ENCODE peak calls at places on chromosomes 16 and 17, in ten cellular contexts. One of them, this sample, is unnamed.

GRCh38 chr17:69415431-69415830 is 934 bp downstream of the MAP2K6 start:
- DNase-seq in neuronal stem cell: no peak
- DNase-seq in mammary epithelial cell: no peak
- DNase-seq in A549: no peak
- DNase-seq in mesenchymal stem cell: no peak
- DNase-seq in fibroblast of lung: no peak
- DNase-seq in HepG2: no peak
- DNase-seq in hepatocyte: no peak
- DNase-seq in IMR-90: no peak
- DNase-seq in GM23248: no peak
- DNase-seq in this sample: peak; percentile 13

GRCh38 chr17:81150379-81151038 is 14.8 kb upstream of the PVALEF start:
- DNase-seq in neuronal stem cell: no peak
- DNase-seq in mammary epithelial cell: no peak
- DNase-seq in A549: no peak
- DNase-seq in mesenchymal stem cell: no peak
- DNase-seq in fibroblast of lung: no peak
- DNase-seq in HepG2: no peak
- DNase-seq in hepatocyte: no peak
- DNase-seq in IMR-90: no peak
- DNase-seq in GM23248: peak; percentile 42
- DNase-seq in this sample: no peak

GRCh38 chr17:5555254-5555653 is 29.1 kb downstream of the NLRP1 start:
- DNase-seq in neuronal stem cell: no peak
- DNase-seq in mammary epithelial cell: peak; percentile 82
- DNase-seq in A549: no peak
- DNase-seq in mesenchymal stem cell: peak; percentile 46
- DNase-seq in fibroblast of lung: peak; percentile 33
- DNase-seq in HepG2: no peak
- DNase-seq in hepatocyte: no peak
- DNase-seq in IMR-90: peak; percentile 83
- DNase-seq in GM23248: peak; percentile 88
- DNase-seq in this sample: no peak

GRCh38 chr16:29863669-29863984 is 601 bp upstream of the CDIPT start:
- DNase-seq in neuronal stem cell: no peak
- DNase-seq in mammary epithelial cell: no peak
- DNase-seq in A549: no peak
- DNase-seq in mesenchymal stem cell: no peak
- DNase-seq in fibroblast of lung: no peak
- DNase-seq in HepG2: no peak
- DNase-seq in hepatocyte: no peak
- DNase-seq in IMR-90: no peak
- DNase-seq in GM23248: no peak
- DNase-seq in this sample: no peak

GRCh38 chr16:4315185-4316102 is at the start of gene GLIS2:
- DNase-seq in neuronal stem cell: peak; percentile 80
- DNase-seq in mammary epithelial cell: peak; percentile 59
- DNase-seq in A549: peak; percentile 78
- DNase-seq in mesenchymal stem cell: peak; percentile 89
- DNase-seq in fibroblast of lung: peak; percentile 86
- DNase-seq in HepG2: no peak
- DNase-seq in hepatocyte: peak; percentile 95
- DNase-seq in IMR-90: peak; percentile 82
- DNase-seq in GM23248: peak; percentile 84
- DNase-seq in this sample: peak; percentile 19

GRCh38 chr17:19728114-19728495 is 11.7 kb upstream of the SLC47A2 start:
- DNase-seq in neuronal stem cell: no peak
- DNase-seq in mammary epithelial cell: peak; percentile 76
- DNase-seq in A549: no peak
- DNase-seq in mesenchymal stem cell: peak; percentile 89
- DNase-seq in fibroblast of lung: peak; percentile 72
- DNase-seq in HepG2: peak; percentile 44
- DNase-seq in hepatocyte: peak; percentile 81
- DNase-seq in IMR-90: peak; percentile 63
- DNase-seq in GM23248: peak; percentile 83
- DNase-seq in this sample: no peak

GRCh38 chr16:85484337-85485295 is 128.5 kb upstream of the GSE1 start:
- DNase-seq in neuronal stem cell: no peak
- DNase-seq in mammary epithelial cell: no peak
- DNase-seq in A549: no peak
- DNase-seq in mesenchymal stem cell: no peak
- DNase-seq in fibroblast of lung: no peak
- DNase-seq in HepG2: no peak
- DNase-seq in hepatocyte: no peak
- DNase-seq in IMR-90: no peak
- DNase-seq in GM23248: no peak
- DNase-seq in this sample: no peak

GRCh38 chr17:69975808-69976207 is 99.2 kb upstream of the KCNJ16 start:
- DNase-seq in neuronal stem cell: no peak
- DNase-seq in mammary epithelial cell: no peak
- DNase-seq in A549: no peak
- DNase-seq in mesenchymal stem cell: no peak
- DNase-seq in fibroblast of lung: no peak
- DNase-seq in HepG2: no peak
- DNase-seq in hepatocyte: no peak
- DNase-seq in IMR-90: no peak
- DNase-seq in GM23248: no peak
- DNase-seq in this sample: no peak

GRCh38 chr17:74192950-74193781 is 10.3 kb upstream of the RPL38 start:
- DNase-seq in neuronal stem cell: no peak
- DNase-seq in mammary epithelial cell: no peak
- DNase-seq in A549: no peak
- DNase-seq in mesenchymal stem cell: peak; percentile 95
- DNase-seq in fibroblast of lung: peak; percentile 71
- DNase-seq in HepG2: peak; percentile 75
- DNase-seq in hepatocyte: peak; percentile 80
- DNase-seq in IMR-90: no peak
- DNase-seq in GM23248: no peak
- DNase-seq in this sample: no peak

GRCh38 chr16:30637952-30638351 is 12.8 kb upstream of the PRR14 start:
- DNase-seq in neuronal stem cell: no peak
- DNase-seq in mammary epithelial cell: peak; percentile 54
- DNase-seq in A549: peak; percentile 42
- DNase-seq in mesenchymal stem cell: peak; percentile 74
- DNase-seq in fibroblast of lung: peak; percentile 57
- DNase-seq in HepG2: peak; percentile 75
- DNase-seq in hepatocyte: peak; percentile 49
- DNase-seq in IMR-90: peak; percentile 51
- DNase-seq in GM23248: peak; percentile 80
- DNase-seq in this sample: peak; percentile 72

GRCh38 chr17:34434065-34434464 is 71.0 kb upstream of the CCL1 start:
- DNase-seq in neuronal stem cell: no peak
- DNase-seq in mammary epithelial cell: no peak
- DNase-seq in A549: no peak
- DNase-seq in mesenchymal stem cell: no peak
- DNase-seq in fibroblast of lung: no peak
- DNase-seq in HepG2: no peak
- DNase-seq in hepatocyte: peak; percentile 22
- DNase-seq in IMR-90: no peak
- DNase-seq in GM23248: no peak
- DNase-seq in this sample: peak; percentile 18

GRCh38 chr16:31331141-31331764 is 23.7 kb upstream of the ITGAX start:
- DNase-seq in neuronal stem cell: no peak
- DNase-seq in mammary epithelial cell: no peak
- DNase-seq in A549: no peak
- DNase-seq in mesenchymal stem cell: no peak
- DNase-seq in fibroblast of lung: no peak
- DNase-seq in HepG2: no peak
- DNase-seq in hepatocyte: no peak
- DNase-seq in IMR-90: no peak
- DNase-seq in GM23248: no peak
- DNase-seq in this sample: no peak

GRCh38 chr16:89600956-89601355 is 12.5 kb upstream of the DPEP1 start:
- DNase-seq in neuronal stem cell: no peak
- DNase-seq in mammary epithelial cell: no peak
- DNase-seq in A549: no peak
- DNase-seq in mesenchymal stem cell: peak; percentile 54
- DNase-seq in fibroblast of lung: no peak
- DNase-seq in HepG2: no peak
- DNase-seq in hepatocyte: no peak
- DNase-seq in IMR-90: no peak
- DNase-seq in GM23248: no peak
- DNase-seq in this sample: no peak

GRCh38 chr17:63881935-63882601 is at the start of gene GH2:
- DNase-seq in neuronal stem cell: peak; percentile 48
- DNase-seq in mammary epithelial cell: peak; percentile 21
- DNase-seq in A549: peak; percentile 91
- DNase-seq in mesenchymal stem cell: peak; percentile 42
- DNase-seq in fibroblast of lung: peak; percentile 28
- DNase-seq in HepG2: peak; percentile 29
- DNase-seq in hepatocyte: peak; percentile 67
- DNase-seq in IMR-90: peak; percentile 34
- DNase-seq in GM23248: peak; percentile 62
- DNase-seq in this sample: peak; percentile 61

DNA sequence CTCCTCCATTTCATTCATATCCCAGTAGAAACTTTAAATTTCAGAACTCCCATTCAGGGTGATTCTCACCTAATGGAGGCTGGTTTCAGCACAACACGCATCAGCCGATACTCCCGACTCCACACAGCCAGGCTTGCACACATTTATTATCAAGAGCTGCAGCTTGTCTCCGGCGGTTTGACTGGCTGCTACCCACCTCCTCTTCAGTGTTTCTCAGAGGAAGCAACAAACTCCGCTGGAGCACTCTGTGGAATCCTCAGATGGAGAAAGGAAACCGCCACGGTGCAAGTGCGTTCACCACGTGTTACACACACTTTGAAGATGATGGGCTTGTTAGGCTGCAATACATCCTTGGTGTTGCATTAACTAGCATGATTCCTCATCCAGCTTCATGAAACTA is 39.7 kb upstream of the NUDT7 start:
- DNase-seq in neuronal stem cell: no peak
- DNase-seq in mammary epithelial cell: no peak
- DNase-seq in A549: no peak
- DNase-seq in mesenchymal stem cell: no peak
- DNase-seq in fibroblast of lung: no peak
- DNase-seq in HepG2: no peak
- DNase-seq in hepatocyte: no peak
- DNase-seq in IMR-90: no peak
- DNase-seq in GM23248: no peak
- DNase-seq in this sample: no peak
- H3K4me1 ChIP-seq in neuronal stem cell: peaks cover 4% of the 10 kb centered on the region
- H3K4me1 ChIP-seq in mammary epithelial cell: no peaks in the 10 kb centered on the region
- H3K4me1 ChIP-seq in A549: no peaks in the 10 kb centered on the region
- H3K4me1 ChIP-seq in mesenchymal stem cell: no peaks in the 10 kb centered on the region
- H3K4me1 ChIP-seq in fibroblast of lung: no peaks in the 10 kb centered on the region
- H3K4me1 ChIP-seq in HepG2: no peaks in the 10 kb centered on the region
- H3K4me1 ChIP-seq in hepatocyte: no peaks in the 10 kb centered on the region
- H3K4me1 ChIP-seq in IMR-90: no peaks in the 10 kb centered on the region
- H3K4me1 ChIP-seq in GM23248: no peaks in the 10 kb centered on the region
- H3K4me1 ChIP-seq in this sample: peaks cover 11% of the 10 kb centered on the region

DNA sequence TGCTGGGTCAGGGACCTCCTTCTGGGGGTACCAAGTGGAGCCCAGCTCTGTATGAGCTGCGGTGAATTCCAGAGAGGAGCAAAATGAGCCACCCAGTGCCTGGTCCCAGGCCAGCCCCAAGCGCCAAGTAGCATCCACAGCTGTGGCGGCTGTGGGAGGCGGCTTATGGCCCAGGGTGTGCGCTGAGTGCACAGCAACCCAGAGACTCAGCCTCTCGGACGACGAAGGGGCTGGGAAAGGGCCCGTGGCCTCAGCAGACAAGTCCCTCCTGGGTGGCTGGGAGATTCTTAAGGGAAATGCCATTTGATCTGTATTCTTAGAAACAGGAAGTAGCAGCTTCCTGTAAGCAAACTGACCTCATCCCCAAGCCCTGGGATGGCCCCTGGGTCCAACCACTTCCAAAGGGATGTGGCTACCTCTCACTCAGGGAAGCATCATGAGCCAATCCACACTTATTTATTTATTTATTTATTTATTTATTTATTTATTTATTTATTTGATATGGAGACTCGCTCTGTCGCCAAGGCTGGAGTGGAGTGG is 19.8 kb upstream of the ATP2A3 start:
- DNase-seq in neuronal stem cell: no peak
- DNase-seq in mammary epithelial cell: no peak
- DNase-seq in A549: no peak
- DNase-seq in mesenchymal stem cell: peak; percentile 79
- DNase-seq in fibroblast of lung: peak; percentile 20
- DNase-seq in HepG2: no peak
- DNase-seq in hepatocyte: no peak
- DNase-seq in IMR-90: peak; percentile 55
- DNase-seq in GM23248: peak; percentile 55
- DNase-seq in this sample: no peak
- H3K4me2 ChIP-seq in neuronal stem cell: no peak overlapping the region
- H3K4me2 ChIP-seq in mammary epithelial cell: no peak overlapping the region
- H3K4me2 ChIP-seq in A549: no peak overlapping the region
- H3K4me2 ChIP-seq in mesenchymal stem cell: no peak overlapping the region
- H3K4me2 ChIP-seq in fibroblast of lung: no peak overlapping the region
- H3K4me2 ChIP-seq in HepG2: no peak overlapping the region
- H3K4me2 ChIP-seq in hepatocyte: no peak overlapping the region
- H3K4me2 ChIP-seq in IMR-90: no peak overlapping the region
- H3K4me2 ChIP-seq in GM23248: peak overlapping the region; percentile 28
- H3K4me2 ChIP-seq in this sample: no peak overlapping the region

DNA sequence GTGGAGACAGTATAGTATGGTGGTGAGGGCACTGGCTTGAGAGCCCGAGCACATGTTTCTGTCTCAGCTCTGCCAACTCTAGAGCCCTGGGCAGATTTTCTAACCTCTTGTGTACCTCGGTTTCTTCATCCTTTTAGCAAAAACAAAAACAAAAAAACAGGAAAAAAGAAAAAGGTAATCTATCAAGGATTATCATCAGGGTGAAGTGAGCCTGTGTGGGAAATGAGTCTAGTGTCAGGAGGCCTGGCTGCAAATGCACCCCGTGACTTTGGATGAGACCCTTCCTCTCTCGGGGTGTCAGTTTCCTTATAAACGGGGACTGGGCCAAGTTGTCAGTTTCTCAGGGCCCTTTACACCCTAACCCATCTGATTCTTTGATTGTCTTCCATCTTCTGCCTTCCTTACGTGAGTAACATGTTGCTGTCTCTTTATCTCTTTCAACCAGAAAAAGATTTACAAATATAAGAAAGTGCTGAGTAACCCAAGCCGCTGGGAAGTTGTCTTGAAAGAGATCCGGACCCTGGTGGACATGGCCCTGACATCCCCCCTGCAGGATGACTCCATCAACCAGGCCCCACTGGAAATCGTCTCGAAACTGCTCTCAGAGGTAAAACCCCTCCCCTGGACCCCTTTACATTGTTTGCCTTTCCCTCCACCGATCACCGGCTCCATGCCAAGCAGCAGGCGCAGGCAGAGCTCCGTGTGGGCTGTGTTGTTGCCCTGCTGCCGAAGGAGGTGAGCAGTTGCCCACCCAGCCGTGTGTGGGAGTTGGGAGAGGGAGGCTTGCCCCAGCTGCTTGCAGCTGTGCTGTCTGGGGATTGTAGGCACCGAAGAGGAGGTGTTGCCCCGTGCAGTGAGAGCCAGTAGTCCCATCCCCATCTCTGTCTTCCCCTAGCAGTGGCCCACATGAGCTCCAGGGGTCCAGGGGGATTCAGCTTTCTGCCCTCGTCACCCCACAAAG is 127.1 kb upstream of the PLCG2 start:
- DNase-seq in neuronal stem cell: no peak
- DNase-seq in mammary epithelial cell: no peak
- DNase-seq in A549: no peak
- DNase-seq in mesenchymal stem cell: no peak
- DNase-seq in fibroblast of lung: no peak
- DNase-seq in HepG2: no peak
- DNase-seq in hepatocyte: no peak
- DNase-seq in IMR-90: no peak
- DNase-seq in GM23248: no peak
- DNase-seq in this sample: no peak
- H3K4me3 ChIP-seq in neuronal stem cell: no peak overlapping the region
- H3K4me3 ChIP-seq in mammary epithelial cell: no peak overlapping the region
- H3K4me3 ChIP-seq in A549: no peak overlapping the region
- H3K4me3 ChIP-seq in mesenchymal stem cell: no peak overlapping the region
- H3K4me3 ChIP-seq in fibroblast of lung: no peak overlapping the region
- H3K4me3 ChIP-seq in HepG2: no peak overlapping the region
- H3K4me3 ChIP-seq in hepatocyte: no peak overlapping the region
- H3K4me3 ChIP-seq in IMR-90: no peak overlapping the region
- H3K4me3 ChIP-seq in GM23248: no peak overlapping the region
- H3K4me3 ChIP-seq in this sample: no peak overlapping the region

GRCh38 chr17:65166785-65167184 is 29.6 kb downstream of the RGS9 start:
- DNase-seq in neuronal stem cell: no peak
- DNase-seq in mammary epithelial cell: no peak
- DNase-seq in A549: no peak
- DNase-seq in mesenchymal stem cell: no peak
- DNase-seq in fibroblast of lung: peak; percentile 45
- DNase-seq in HepG2: no peak
- DNase-seq in hepatocyte: no peak
- DNase-seq in IMR-90: peak; percentile 59
- DNase-seq in GM23248: no peak
- DNase-seq in this sample: no peak
- H3K4me1 ChIP-seq in neuronal stem cell: no peaks in the 10 kb centered on the region
- H3K4me1 ChIP-seq in mammary epithelial cell: peaks cover 6% of the 10 kb centered on the region
- H3K4me1 ChIP-seq in A549: peaks cover 15% of the 10 kb centered on the region
- H3K4me1 ChIP-seq in mesenchymal stem cell: peaks cover 5% of the 10 kb centered on the region
- H3K4me1 ChIP-seq in fibroblast of lung: peaks cover 3% of the 10 kb centered on the region
- H3K4me1 ChIP-seq in HepG2: no peaks in the 10 kb centered on the region
- H3K4me1 ChIP-seq in hepatocyte: no peaks in the 10 kb centered on the region
- H3K4me1 ChIP-seq in IMR-90: peaks cover 17% of the 10 kb centered on the region
- H3K4me1 ChIP-seq in GM23248: no peaks in the 10 kb centered on the region
- H3K4me1 ChIP-seq in this sample: peaks cover 28% of the 10 kb centered on the region

This sample was measured in OCI-LY7.